ENCODE peak calls at places on chromosomes 7 and 10, in nine cellular contexts. Z is A549, A is T-helper 9 cell, T is heart right ventricle, X is NAMALWA, I is LoVo, O is midbrain, D is NT2/D1, Y is OCI-LY7. B is an unnamed sample.

GRCh38 chr7:51590746-51591145 is 274.1 kb upstream of the COBL start:
- DNase-seq in Z (no peak), A (no peak), T (no peak), X (peak), I (no peak), O (no peak), D (peak), Y (no peak), B (no peak)

GRCh38 chr10:60410970-60411369 is 21.3 kb upstream of the ANK3 start:
- DNase-seq in Z (no peak), A (no peak), T (no peak), X (no peak), I (no peak), O (no peak), D (no peak), Y (no peak), B (no peak)

GRCh38 chr7:46855851-46856250 is 726.1 kb downstream of the TNS3 start:
- DNase-seq in Z (no peak), A (no peak), T (no peak), X (no peak), I (no peak), O (no peak), D (no peak), Y (no peak), B (no peak)

GRCh38 chr10:78991187-78991586 is 77.6 kb upstream of the ZMIZ1 start:
- DNase-seq in Z (no peak), A (no peak), T (no peak), X (peak), I (no peak), O (no peak), D (no peak), Y (no peak), B (no peak)

GRCh38 chr10:101011517-101012423 is 12.2 kb downstream of the LZTS2 start:
- DNase-seq in Z (peak), A (no peak), T (no peak), X (no peak), I (no peak), O (no peak), D (no peak), Y (no peak), B (no peak)

GRCh38 chr7:38292442-38292841 is 19.0 kb upstream of the TARP start:
- DNase-seq in Z (no peak), A (no peak), T (no peak), X (no peak), I (no peak), O (no peak), D (no peak), Y (no peak), B (no peak)

GRCh38 chr10:102241037-102241443 is 272 bp downstream of the PITX3 start:
- DNase-seq in Z (no peak), A (no peak), T (no peak), X (no peak), I (no peak), O (no peak), D (no peak), Y (no peak), B (no peak)

GRCh38 chr7:74483402-74484336 is 30.0 kb downstream of the GTF2IRD1 start:
- DNase-seq in Z (peak), A (no peak), T (no peak), X (no peak), I (peak), O (peak), D (no peak), Y (no peak), B (no peak)

GRCh38 chr7:107394831-107395230 is 75.0 kb upstream of the GPR22 start:
- DNase-seq in Z (no peak), A (no peak), T (no peak), X (no peak), I (no peak), O (no peak), D (no peak), Y (no peak), B (no peak)

GRCh38 chr10:119022846-119023552 is 6.5 kb upstream of the NANOS1 start:
- DNase-seq in Z (no peak), A (no peak), T (no peak), X (no peak), I (no peak), O (no peak), D (peak), Y (no peak), B (no peak)

GRCh38 chr10:13790196-13790595 is 203.4 kb downstream of the PRPF18 start:
- DNase-seq in Z (no peak), A (no peak), T (no peak), X (no peak), I (no peak), O (no peak), D (no peak), Y (no peak), B (no peak)

GRCh38 chr7:126016722-126017121 is 1087.1 kb upstream of the POT1 start:
- DNase-seq in Z (no peak), A (no peak), T (no peak), X (no peak), I (no peak), O (no peak), D (no peak), Y (no peak), B (no peak)

B was measured in Right ventricle myocardium superior.